ENCODE peak calls at places on chromosomes 6 and 20, in ten cellular contexts. S is HCT116; P is naive thymus-derived CD4-positive, alpha-beta T cell; R is GM23248; K is right cardiac atrium; J is fibroblast of lung; L is PC-3; B is dorsolateral prefrontal cortex; F is uterus; H is thoracic aorta. N is an unnamed sample.

GRCh38 chr20:7410150-7410549 is 530.1 kb downstream of the HAO1 start:
- DNase-seq in S (no peak), P (no peak), R (no peak), K (no peak), J (no peak), L (peak), B (no peak), F (no peak), H (no peak), N (no peak)

GRCh38 chr20:60271597-60271996 is 313.4 kb downstream of the CDH26 start:
- DNase-seq in S (no peak), P (no peak), R (peak), K (no peak), J (no peak), L (peak), B (no peak), F (no peak), H (no peak), N (no peak)

GRCh38 chr6:167744681-167745659 is 81.7 kb upstream of the AFDN start:
- DNase-seq in S (no peak), P (no peak), R (no peak), K (no peak), J (no peak), L (no peak), B (no peak), F (no peak), H (no peak), N (no peak)

GRCh38 chr6:14858808-14859207 is 387.1 kb upstream of the JARID2 start:
- DNase-seq in S (no peak), P (no peak), R (peak), K (no peak), J (no peak), L (no peak), B (no peak), F (no peak), H (no peak), N (no peak)

GRCh38 chr6:45445749-45446454 is 68.2 kb upstream of the SUPT3H start:
- DNase-seq in S (peak), P (no peak), R (peak), K (peak), J (peak), L (peak), B (no peak), F (peak), H (peak), N (no peak)

GRCh38 chr6:38067263-38067980 is 247.9 kb downstream of the ZFAND3 start:
- DNase-seq in S (no peak), P (no peak), R (no peak), K (no peak), J (no peak), L (no peak), B (no peak), F (no peak), H (no peak), N (no peak)

GRCh38 chr20:63210011-63210605 is 5.8 kb downstream of the YTHDF1 start:
- DNase-seq in S (no peak), P (no peak), R (no peak), K (peak), J (no peak), L (no peak), B (no peak), F (no peak), H (no peak), N (no peak)

GRCh38 chr6:45419574-45420082 is 41.9 kb upstream of the SUPT3H start:
- DNase-seq in S (peak), P (peak), R (no peak), K (peak), J (peak), L (peak), B (peak), F (no peak), H (no peak), N (peak)

GRCh38 chr6:119540417-119540816 is 190.9 kb upstream of the MAN1A1 start:
- DNase-seq in S (no peak), P (no peak), R (no peak), K (no peak), J (no peak), L (no peak), B (no peak), F (no peak), H (no peak), N (no peak)

GRCh38 chr20:63957004-63957689 is 931 bp upstream of the UCKL1 start:
- DNase-seq in S (peak), P (no peak), R (peak), K (peak), J (peak), L (peak), B (no peak), F (peak), H (no peak), N (no peak)

DNA sequence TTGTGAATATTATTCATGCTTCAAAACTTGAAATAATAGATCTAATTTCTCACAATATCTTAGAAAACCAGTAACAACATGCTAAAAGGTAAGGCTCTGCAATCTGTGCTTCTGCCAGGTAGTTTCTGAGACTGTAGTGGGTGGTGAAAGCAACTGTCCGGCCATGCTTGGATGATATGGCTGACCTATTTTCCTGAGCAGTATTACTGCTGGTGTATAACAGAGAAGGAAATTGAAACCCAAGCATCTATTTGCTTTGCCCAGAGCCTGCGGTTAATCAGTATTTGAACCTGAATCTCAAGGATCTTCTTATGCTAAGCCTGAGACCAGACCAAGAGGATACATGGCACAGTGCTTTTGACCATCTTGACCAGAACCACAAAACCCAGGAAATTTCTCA is 563.8 kb downstream of the COL12A1 start:
- DNase-seq in S (no peak), P (no peak), R (no peak), K (no peak), J (no peak), L (no peak), B (no peak), F (no peak), H (no peak), N (no peak)
- H3K27ac ChIP-seq in S (no peak), P (no peak), R (no peak), K (no peak), J (no peak), L (no peak), B (no peak), F (no peak), H (no peak), N (no peak)

GRCh38 chr20:17620371-17621228 is 50.7 kb downstream of the DSTN start:
- DNase-seq in S (no peak), P (no peak), R (no peak), K (peak), J (no peak), L (no peak), B (peak), F (peak), H (no peak), N (no peak)
- H3K27ac ChIP-seq in S (no peak), P (no peak), R (no peak), K (no peak), J (no peak), L (no peak), B (no peak), F (no peak), H (no peak), N (no peak)

GRCh38 chr6:85449818-85450577 is at the start of gene NT5E:
- DNase-seq in S (no peak), P (peak), R (peak), K (peak), J (peak), L (peak), B (peak), F (peak), H (peak), N (peak)

GRCh38 chr6:85452441-85452881 is 2.6 kb downstream of the NT5E start:
- DNase-seq in S (no peak), P (no peak), R (peak), K (no peak), J (peak), L (no peak), B (no peak), F (no peak), H (no peak), N (no peak)

GRCh38 chr6:85450578-85450884 is 648 bp downstream of the NT5E start:
- DNase-seq in S (no peak), P (no peak), R (no peak), K (no peak), J (peak), L (no peak), B (no peak), F (no peak), H (no peak), N (no peak)

GRCh38 chr6:85451586-85452306 is 1.9 kb downstream of the NT5E start:
- DNase-seq in S (no peak), P (no peak), R (no peak), K (no peak), J (no peak), L (no peak), B (no peak), F (no peak), H (no peak), N (no peak)

DNA sequence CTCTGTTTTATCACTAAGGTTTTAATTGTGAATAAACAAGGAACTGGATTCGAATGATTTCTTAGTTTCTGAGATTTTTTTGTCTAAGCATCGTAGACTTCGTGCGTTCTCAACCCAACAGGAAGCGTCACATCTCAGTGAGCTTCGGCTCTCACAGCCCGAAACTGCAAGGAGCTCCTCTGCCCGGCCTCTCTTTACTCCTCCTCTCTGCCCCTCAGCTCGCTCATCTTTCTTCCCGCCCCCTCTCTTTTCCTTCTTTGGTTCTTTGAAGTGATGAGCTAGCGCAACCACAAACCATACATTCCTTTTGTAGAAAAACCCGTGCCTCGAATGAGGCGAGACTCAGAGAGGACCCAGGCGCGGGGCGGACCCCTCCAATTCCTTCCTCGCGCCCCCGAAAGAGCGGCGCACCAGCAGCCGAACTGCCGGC is 480 bp upstream of the NT5E start:
- DNase-seq in S (no peak), P (peak), R (peak), K (peak), J (peak), L (no peak), B (no peak), F (peak), H (no peak), N (no peak)
- H3K27ac ChIP-seq in S (peak), P (no peak), R (peak), K (peak), J (peak), L (peak), B (no peak), F (peak), H (peak), N (peak)

GRCh38 chr6:149130093-149130872 is 187.2 kb upstream of the TAB2 start:
- DNase-seq in S (no peak), P (no peak), R (peak), K (no peak), J (peak), L (peak), B (no peak), F (no peak), H (no peak), N (no peak)
- H3K27ac ChIP-seq in S (no peak), P (no peak), R (peak), K (no peak), J (no peak), L (peak), B (no peak), F (no peak), H (no peak), N (no peak)

GRCh38 chr6:159062965-159063364 is 18.2 kb upstream of the TAGAP start:
- DNase-seq in S (no peak), P (no peak), R (no peak), K (no peak), J (no peak), L (no peak), B (no peak), F (no peak), H (no peak), N (no peak)

GRCh38 chr6:159063549-159063948 is 18.8 kb upstream of the TAGAP start:
- DNase-seq in S (no peak), P (no peak), R (no peak), K (no peak), J (no peak), L (no peak), B (no peak), F (no peak), H (no peak), N (no peak)

GRCh38 chr6:159061146-159061545 is 16.4 kb upstream of the TAGAP start:
- DNase-seq in S (no peak), P (no peak), R (no peak), K (no peak), J (no peak), L (no peak), B (no peak), F (no peak), H (no peak), N (no peak)

GRCh38 chr6:159062564-159062945 is 17.8 kb upstream of the TAGAP start:
- DNase-seq in S (no peak), P (peak), R (no peak), K (no peak), J (no peak), L (no peak), B (no peak), F (no peak), H (no peak), N (no peak)

GRCh38 chr6:159061805-159062563 is 17.2 kb upstream of the TAGAP start:
- DNase-seq in S (no peak), P (peak), R (no peak), K (no peak), J (no peak), L (no peak), B (no peak), F (no peak), H (no peak), N (no peak)
- H3K27ac ChIP-seq in S (no peak), P (peak), R (no peak), K (no peak), J (no peak), L (no peak), B (no peak), F (no peak), H (no peak), N (no peak)

GRCh38 chr6:134293659-134294161 is 24.2 kb downstream of the SGK1 start:
- DNase-seq in S (no peak), P (no peak), R (no peak), K (no peak), J (no peak), L (no peak), B (no peak), F (no peak), H (no peak), N (no peak)

GRCh38 chr6:134289204-134289575 is 28.7 kb downstream of the SGK1 start:
- DNase-seq in S (no peak), P (no peak), R (peak), K (no peak), J (no peak), L (no peak), B (no peak), F (no peak), H (no peak), N (no peak)

GRCh38 chr6:134287863-134288537 is 29.9 kb downstream of the SGK1 start:
- DNase-seq in S (no peak), P (no peak), R (peak), K (no peak), J (peak), L (no peak), B (no peak), F (no peak), H (no peak), N (no peak)

GRCh38 chr6:134291156-134291555 is 26.8 kb downstream of the SGK1 start:
- DNase-seq in S (no peak), P (no peak), R (no peak), K (no peak), J (no peak), L (no peak), B (no peak), F (no peak), H (no peak), N (no peak)

GRCh38 chr6:134288538-134289203 is 29.2 kb downstream of the SGK1 start:
- DNase-seq in S (no peak), P (peak), R (peak), K (no peak), J (peak), L (peak), B (no peak), F (no peak), H (no peak), N (no peak)
- H3K27ac ChIP-seq in S (no peak), P (no peak), R (peak), K (no peak), J (peak), L (peak), B (peak), F (no peak), H (peak), N (peak)

GRCh38 chr6:158850807-158851115 is 31.6 kb upstream of the EZR start:
- DNase-seq in S (no peak), P (no peak), R (peak), K (no peak), J (peak), L (peak), B (no peak), F (no peak), H (no peak), N (no peak)

GRCh38 chr6:158847786-158848185 is 28.6 kb upstream of the EZR start:
- DNase-seq in S (no peak), P (no peak), R (no peak), K (no peak), J (no peak), L (no peak), B (no peak), F (no peak), H (no peak), N (no peak)

GRCh38 chr6:158847012-158847529 is 27.9 kb upstream of the EZR start:
- DNase-seq in S (no peak), P (no peak), R (no peak), K (no peak), J (peak), L (no peak), B (no peak), F (no peak), H (no peak), N (no peak)

GRCh38 chr6:158849899-158850806 is 31.0 kb upstream of the EZR start:
- DNase-seq in S (peak), P (peak), R (peak), K (no peak), J (peak), L (peak), B (no peak), F (no peak), H (no peak), N (no peak)

DNA sequence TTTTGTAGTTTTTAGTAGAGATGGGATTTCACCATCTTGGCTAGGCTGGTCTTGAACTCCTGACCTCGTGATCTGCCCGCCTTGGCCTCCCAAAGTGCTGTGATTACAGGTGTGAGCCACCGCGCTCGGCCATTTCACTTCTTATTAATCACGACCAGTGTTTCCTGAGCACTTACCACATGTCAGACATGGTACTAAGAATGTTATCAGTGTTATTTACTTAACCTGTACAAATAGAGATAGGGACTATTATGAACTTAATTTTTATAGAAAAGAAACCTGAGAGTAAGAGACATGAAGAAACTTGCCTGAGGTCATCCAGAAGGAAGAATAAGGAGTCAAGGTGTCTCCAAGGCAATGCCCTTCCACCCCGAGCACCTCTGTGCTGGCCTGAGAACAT is 29.3 kb upstream of the EZR start:
- DNase-seq in S (no peak), P (no peak), R (no peak), K (no peak), J (no peak), L (peak), B (no peak), F (no peak), H (no peak), N (no peak)
- H3K27ac ChIP-seq in S (peak), P (no peak), R (no peak), K (no peak), J (no peak), L (peak), B (no peak), F (no peak), H (no peak), N (no peak)

GRCh38 chr6:50842446-50842845 is 23.8 kb downstream of the TFAP2B start:
- DNase-seq in S (no peak), P (no peak), R (no peak), K (no peak), J (no peak), L (no peak), B (no peak), F (no peak), H (no peak), N (no peak)

GRCh38 chr6:50840814-50841192 is 22.1 kb downstream of the TFAP2B start:
- DNase-seq in S (no peak), P (no peak), R (no peak), K (no peak), J (no peak), L (no peak), B (no peak), F (no peak), H (no peak), N (no peak)

GRCh38 chr6:50843842-50844241 is 25.2 kb downstream of the TFAP2B start:
- DNase-seq in S (no peak), P (no peak), R (no peak), K (no peak), J (no peak), L (peak), B (no peak), F (no peak), H (no peak), N (no peak)

GRCh38 chr6:50840112-50840813 is 21.6 kb downstream of the TFAP2B start:
- DNase-seq in S (no peak), P (no peak), R (no peak), K (no peak), J (no peak), L (no peak), B (no peak), F (no peak), H (no peak), N (no peak)

DNA sequence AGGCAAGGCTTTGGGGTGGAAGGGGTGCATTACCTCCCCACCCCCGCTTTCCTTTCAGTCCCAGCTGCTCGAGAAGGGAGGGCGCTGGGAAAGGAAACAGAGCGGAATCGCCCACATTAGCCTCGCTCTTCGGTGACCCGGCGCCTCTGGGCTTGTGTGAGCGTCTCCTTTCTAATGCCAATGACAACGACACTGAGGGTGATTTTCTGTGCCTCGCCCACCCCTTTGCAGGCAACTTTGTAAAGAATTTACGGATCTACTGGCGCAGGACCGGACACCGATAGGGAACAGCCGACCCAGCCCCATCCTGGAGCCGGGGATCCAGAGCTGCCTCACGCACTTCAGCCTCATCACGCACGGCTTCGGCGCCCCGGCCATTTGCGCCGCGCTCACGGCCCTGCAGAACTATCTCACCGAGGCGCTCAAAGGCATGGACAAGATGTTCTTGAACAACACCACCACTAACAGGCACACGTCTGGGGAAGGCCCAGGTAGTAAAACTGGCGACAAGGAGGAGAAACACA is 24.3 kb downstream of the TFAP2B start:
- DNase-seq in S (no peak), P (no peak), R (no peak), K (no peak), J (no peak), L (no peak), B (no peak), F (no peak), H (no peak), N (no peak)
- H3K27ac ChIP-seq in S (no peak), P (no peak), R (no peak), K (no peak), J (no peak), L (no peak), B (no peak), F (no peak), H (no peak), N (no peak)

DNA sequence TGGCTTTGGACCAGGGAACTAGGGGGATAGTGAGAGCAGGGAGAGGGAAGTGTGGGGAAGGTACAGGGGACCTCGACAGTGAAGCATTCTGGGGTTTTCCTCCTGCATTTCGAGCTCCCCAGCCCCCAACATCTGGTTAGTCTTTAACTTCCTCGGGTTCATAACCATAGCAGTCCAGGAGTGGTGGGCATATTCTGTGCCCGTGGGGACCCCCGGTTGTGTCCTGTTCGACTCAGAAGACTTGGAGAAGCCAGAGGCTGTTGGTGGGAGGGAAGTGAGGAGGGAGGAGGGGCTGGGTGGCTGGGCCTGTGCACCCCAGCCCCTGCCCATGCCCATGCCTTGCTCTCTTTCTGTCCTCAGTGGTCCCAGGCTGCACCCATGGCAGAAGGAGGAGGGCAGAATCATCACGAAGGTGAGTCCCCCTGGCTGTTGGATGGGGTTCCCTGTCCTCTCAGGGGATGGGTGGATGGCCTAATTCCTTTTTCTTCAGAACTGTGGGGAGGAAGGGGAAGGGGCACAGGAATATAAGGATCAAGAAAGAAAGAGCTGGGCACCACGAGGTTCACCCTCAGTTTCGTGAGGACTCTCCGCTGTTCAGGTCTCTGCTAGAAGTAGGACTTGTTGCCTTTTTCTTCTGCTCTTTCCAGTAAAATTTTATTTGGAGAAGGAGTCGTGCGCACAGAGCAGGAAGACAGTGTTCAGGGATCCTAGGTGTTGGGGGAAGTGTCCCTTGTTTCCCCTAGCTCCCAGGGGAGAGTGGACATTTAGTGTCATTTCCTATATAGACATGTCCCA is 4.2 kb downstream of the VEGFA start:
- DNase-seq in S (no peak), P (no peak), R (no peak), K (no peak), J (no peak), L (no peak), B (no peak), F (no peak), H (no peak), N (no peak)
- H3K27ac ChIP-seq in S (peak), P (no peak), R (peak), K (peak), J (peak), L (no peak), B (no peak), F (peak), H (no peak), N (no peak)